ENCODE peak calls at places on chromosomes 3 and 15, in eight cellular contexts. One of them, this sample, is unnamed. For H3K36me3, the result is how much of the 10 kb centered on the place peaks cover.

GRCh38 chr15:63439536-63440264 is 58.1 kb upstream of the CA12 start:
- DNase-seq in Panc1: no peak
- DNase-seq in uterus: no peak
- DNase-seq in brain microvascular endothelial cell: no peak
- DNase-seq in neural progenitor cell: no peak
- DNase-seq in right lobe of liver: no peak
- DNase-seq in PC-9: no peak
- DNase-seq in GM06990: no peak
- DNase-seq in this sample: no peak

GRCh38 chr15:93997071-93997658 is 234.2 kb upstream of the MCTP2 start:
- DNase-seq in Panc1: peak
- DNase-seq in uterus: peak
- DNase-seq in GM06990: no peak
- DNase-seq in right lobe of liver: no peak
- DNase-seq in brain microvascular endothelial cell: peak
- DNase-seq in PC-9: no peak
- DNase-seq in neural progenitor cell: peak
- DNase-seq in this sample: no peak

GRCh38 chr3:119580148-119580760 is 962 bp downstream of the ADPRH start:
- DNase-seq in Panc1: no peak
- DNase-seq in right lobe of liver: no peak
- DNase-seq in uterus: peak
- DNase-seq in PC-9: no peak
- DNase-seq in GM06990: no peak
- DNase-seq in brain microvascular endothelial cell: peak
- DNase-seq in neural progenitor cell: peak
- DNase-seq in this sample: no peak

GRCh38 chr3:95312650-95313049 is 1249.8 kb downstream of the NSUN3 start:
- DNase-seq in PC-9: no peak
- DNase-seq in neural progenitor cell: no peak
- DNase-seq in Panc1: no peak
- DNase-seq in uterus: no peak
- DNase-seq in GM06990: no peak
- DNase-seq in brain microvascular endothelial cell: no peak
- DNase-seq in right lobe of liver: no peak
- DNase-seq in this sample: no peak

GRCh38 chr3:140177943-140178342 is 243.0 kb downstream of the CLSTN2 start:
- DNase-seq in GM06990: no peak
- DNase-seq in uterus: no peak
- DNase-seq in neural progenitor cell: no peak
- DNase-seq in brain microvascular endothelial cell: no peak
- DNase-seq in Panc1: no peak
- DNase-seq in right lobe of liver: no peak
- DNase-seq in PC-9: no peak
- DNase-seq in this sample: no peak

GRCh38 chr3:107897471-107898180 is 193.2 kb downstream of the CD47 start:
- DNase-seq in GM06990: no peak
- DNase-seq in brain microvascular endothelial cell: no peak
- DNase-seq in PC-9: peak
- DNase-seq in right lobe of liver: no peak
- DNase-seq in neural progenitor cell: no peak
- DNase-seq in Panc1: no peak
- DNase-seq in uterus: no peak
- DNase-seq in this sample: no peak

GRCh38 chr3:146640955-146641867 is 36.1 kb upstream of the PLSCR5 start:
- DNase-seq in GM06990: no peak
- DNase-seq in Panc1: no peak
- DNase-seq in uterus: no peak
- DNase-seq in brain microvascular endothelial cell: peak
- DNase-seq in PC-9: no peak
- DNase-seq in neural progenitor cell: peak
- DNase-seq in right lobe of liver: no peak
- DNase-seq in this sample: no peak

GRCh38 chr15:81336568-81336967 is 12.6 kb upstream of the STARD5 start:
- DNase-seq in right lobe of liver: no peak
- DNase-seq in uterus: no peak
- DNase-seq in neural progenitor cell: no peak
- DNase-seq in Panc1: no peak
- DNase-seq in PC-9: no peak
- DNase-seq in brain microvascular endothelial cell: peak
- DNase-seq in GM06990: no peak
- DNase-seq in this sample: no peak

GRCh38 chr15:78618490-78618934 is 2.3 kb downstream of the CHRNA3 start:
- DNase-seq in neural progenitor cell: peak
- DNase-seq in right lobe of liver: peak
- DNase-seq in brain microvascular endothelial cell: peak
- DNase-seq in uterus: peak
- DNase-seq in Panc1: peak
- DNase-seq in PC-9: peak
- DNase-seq in GM06990: peak
- DNase-seq in this sample: peak

GRCh38 chr15:44087578-44088190 is 107.4 kb downstream of the FRMD5 start:
- DNase-seq in uterus: no peak
- DNase-seq in GM06990: no peak
- DNase-seq in brain microvascular endothelial cell: peak
- DNase-seq in neural progenitor cell: no peak
- DNase-seq in Panc1: peak
- DNase-seq in right lobe of liver: no peak
- DNase-seq in PC-9: peak
- DNase-seq in this sample: no peak

GRCh38 chr3:9727041-9727595 is 4.4 kb upstream of the BRPF1 start:
- DNase-seq in brain microvascular endothelial cell: no peak
- DNase-seq in neural progenitor cell: peak
- DNase-seq in uterus: no peak
- DNase-seq in Panc1: no peak
- DNase-seq in PC-9: no peak
- DNase-seq in right lobe of liver: no peak
- DNase-seq in GM06990: peak
- DNase-seq in this sample: no peak

GRCh38 chr15:63107895-63108546 is 13.6 kb upstream of the LACTB start:
- DNase-seq in neural progenitor cell: no peak
- DNase-seq in Panc1: no peak
- DNase-seq in brain microvascular endothelial cell: peak
- DNase-seq in PC-9: peak
- DNase-seq in right lobe of liver: peak
- DNase-seq in GM06990: no peak
- DNase-seq in uterus: no peak
- DNase-seq in this sample: no peak

GRCh38 chr3:43728476-43728875 is 37.7 kb downstream of the ABHD5 start:
- DNase-seq in Panc1: no peak
- DNase-seq in uterus: no peak
- DNase-seq in brain microvascular endothelial cell: no peak
- DNase-seq in neural progenitor cell: no peak
- DNase-seq in GM06990: no peak
- DNase-seq in PC-9: no peak
- DNase-seq in right lobe of liver: no peak
- DNase-seq in this sample: no peak

GRCh38 chr15:88861621-88862020 is 33.7 kb downstream of the HAPLN3 start:
- DNase-seq in right lobe of liver: no peak
- DNase-seq in GM06990: no peak
- DNase-seq in uterus: no peak
- DNase-seq in neural progenitor cell: no peak
- DNase-seq in brain microvascular endothelial cell: no peak
- DNase-seq in PC-9: no peak
- DNase-seq in Panc1: no peak
- DNase-seq in this sample: no peak

GRCh38 chr3:99927651-99928390 is 110.2 kb downstream of the CMSS1 start:
- DNase-seq in brain microvascular endothelial cell: no peak
- DNase-seq in PC-9: no peak
- DNase-seq in GM06990: no peak
- DNase-seq in neural progenitor cell: peak
- DNase-seq in uterus: no peak
- DNase-seq in Panc1: no peak
- DNase-seq in right lobe of liver: no peak
- DNase-seq in this sample: no peak

GRCh38 chr15:67720556-67721175 is 104.6 kb upstream of the SKOR1 start:
- DNase-seq in uterus: no peak
- DNase-seq in right lobe of liver: no peak
- DNase-seq in GM06990: no peak
- DNase-seq in brain microvascular endothelial cell: no peak
- DNase-seq in Panc1: no peak
- DNase-seq in neural progenitor cell: no peak
- DNase-seq in PC-9: no peak
- DNase-seq in this sample: no peak

GRCh38 chr3:54278960-54279359 is 156.6 kb downstream of the CACNA2D3 start:
- DNase-seq in Panc1: no peak
- DNase-seq in right lobe of liver: no peak
- DNase-seq in GM06990: no peak
- DNase-seq in neural progenitor cell: no peak
- DNase-seq in PC-9: no peak
- DNase-seq in uterus: no peak
- DNase-seq in brain microvascular endothelial cell: no peak
- DNase-seq in this sample: no peak

GRCh38 chr3:180402463-180403073 is 199.4 kb upstream of the TTC14 start:
- DNase-seq in PC-9: no peak
- DNase-seq in right lobe of liver: no peak
- DNase-seq in uterus: no peak
- DNase-seq in brain microvascular endothelial cell: no peak
- DNase-seq in neural progenitor cell: no peak
- DNase-seq in GM06990: no peak
- DNase-seq in Panc1: no peak
- DNase-seq in this sample: no peak

GRCh38 chr3:155853214-155854146 is 747 bp downstream of the SLC33A1 start:
- DNase-seq in neural progenitor cell: peak
- DNase-seq in uterus: no peak
- DNase-seq in brain microvascular endothelial cell: no peak
- DNase-seq in Panc1: no peak
- DNase-seq in right lobe of liver: peak
- DNase-seq in GM06990: no peak
- DNase-seq in PC-9: no peak
- DNase-seq in this sample: no peak

GRCh38 chr3:24522155-24522579 is 27.5 kb upstream of the THRB start:
- DNase-seq in brain microvascular endothelial cell: no peak
- DNase-seq in GM06990: no peak
- DNase-seq in neural progenitor cell: peak
- DNase-seq in Panc1: no peak
- DNase-seq in uterus: no peak
- DNase-seq in PC-9: no peak
- DNase-seq in right lobe of liver: no peak
- DNase-seq in this sample: no peak

GRCh38 chr3:50604628-50605588 is 6.7 kb downstream of the CISH start:
- DNase-seq in Panc1: no peak
- DNase-seq in uterus: peak
- DNase-seq in brain microvascular endothelial cell: no peak
- DNase-seq in PC-9: peak
- DNase-seq in neural progenitor cell: no peak
- DNase-seq in right lobe of liver: peak
- DNase-seq in GM06990: no peak
- DNase-seq in this sample: no peak

DNA sequence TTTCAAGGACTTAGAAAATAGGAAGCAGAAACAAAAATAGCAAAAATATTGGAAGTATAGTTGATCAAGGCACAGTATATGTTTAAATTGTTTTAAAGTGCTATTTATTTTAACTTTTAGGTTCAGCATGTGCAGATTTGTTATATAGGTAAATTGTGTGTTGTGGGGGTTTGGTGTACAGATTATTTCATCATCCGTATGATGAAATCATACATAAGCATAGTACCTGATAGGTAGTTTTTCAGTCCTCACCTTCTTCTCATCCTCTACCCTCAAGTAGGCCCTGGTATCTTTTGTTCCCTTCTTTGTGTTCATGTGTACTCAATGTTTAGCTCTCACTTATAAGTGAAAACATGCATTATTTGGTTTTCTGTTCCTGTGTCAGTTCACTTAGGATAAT is 50.9 kb downstream of the KLHL6 start:
- DNase-seq in brain microvascular endothelial cell: no peak
- DNase-seq in PC-9: no peak
- DNase-seq in GM06990: no peak
- DNase-seq in right lobe of liver: no peak
- DNase-seq in neural progenitor cell: no peak
- DNase-seq in uterus: no peak
- DNase-seq in Panc1: no peak
- DNase-seq in this sample: no peak
- H3K36me3 ChIP-seq in brain microvascular endothelial cell: under half
- H3K36me3 ChIP-seq in PC-9: under half
- H3K36me3 ChIP-seq in GM06990: under half
- H3K36me3 ChIP-seq in right lobe of liver: under half
- H3K36me3 ChIP-seq in neural progenitor cell: under half
- H3K36me3 ChIP-seq in uterus: under half
- H3K36me3 ChIP-seq in Panc1: under half
- H3K36me3 ChIP-seq in this sample: under half

GRCh38 chr3:37814547-37814946 is 47.1 kb upstream of the CTDSPL start:
- DNase-seq in brain microvascular endothelial cell: no peak
- DNase-seq in uterus: no peak
- DNase-seq in Panc1: no peak
- DNase-seq in neural progenitor cell: peak
- DNase-seq in GM06990: no peak
- DNase-seq in PC-9: no peak
- DNase-seq in right lobe of liver: no peak
- DNase-seq in this sample: no peak
- H3K4me3 ChIP-seq in brain microvascular endothelial cell: no peak
- H3K4me3 ChIP-seq in uterus: no peak
- H3K4me3 ChIP-seq in Panc1: no peak
- H3K4me3 ChIP-seq in neural progenitor cell: no peak
- H3K4me3 ChIP-seq in GM06990: no peak
- H3K4me3 ChIP-seq in PC-9: no peak
- H3K4me3 ChIP-seq in right lobe of liver: no peak
- H3K4me3 ChIP-seq in this sample: no peak

GRCh38 chr15:28110416-28110975 is 11.4 kb upstream of the OCA2 start:
- DNase-seq in GM06990: no peak
- DNase-seq in Panc1: no peak
- DNase-seq in uterus: no peak
- DNase-seq in right lobe of liver: no peak
- DNase-seq in brain microvascular endothelial cell: no peak
- DNase-seq in neural progenitor cell: no peak
- DNase-seq in PC-9: no peak
- DNase-seq in this sample: no peak

GRCh38 chr15:28111552-28111951 is 12.4 kb upstream of the OCA2 start:
- DNase-seq in brain microvascular endothelial cell: no peak
- DNase-seq in Panc1: no peak
- DNase-seq in PC-9: no peak
- DNase-seq in GM06990: no peak
- DNase-seq in neural progenitor cell: no peak
- DNase-seq in uterus: no peak
- DNase-seq in right lobe of liver: peak
- DNase-seq in this sample: no peak

GRCh38 chr15:28113426-28114113 is 14.5 kb upstream of the OCA2 start:
- DNase-seq in neural progenitor cell: no peak
- DNase-seq in Panc1: no peak
- DNase-seq in brain microvascular endothelial cell: no peak
- DNase-seq in PC-9: no peak
- DNase-seq in GM06990: no peak
- DNase-seq in uterus: no peak
- DNase-seq in right lobe of liver: no peak
- DNase-seq in this sample: no peak

GRCh38 chr15:28112962-28113361 is 13.8 kb upstream of the OCA2 start:
- DNase-seq in brain microvascular endothelial cell: no peak
- DNase-seq in Panc1: no peak
- DNase-seq in neural progenitor cell: no peak
- DNase-seq in PC-9: no peak
- DNase-seq in right lobe of liver: peak
- DNase-seq in uterus: no peak
- DNase-seq in GM06990: no peak
- DNase-seq in this sample: no peak

GRCh38 chr15:28112101-28112760 is 13.1 kb upstream of the OCA2 start:
- DNase-seq in Panc1: no peak
- DNase-seq in uterus: no peak
- DNase-seq in PC-9: no peak
- DNase-seq in right lobe of liver: no peak
- DNase-seq in neural progenitor cell: no peak
- DNase-seq in brain microvascular endothelial cell: no peak
- DNase-seq in GM06990: no peak
- DNase-seq in this sample: no peak
- H3K36me3 ChIP-seq in Panc1: under half
- H3K36me3 ChIP-seq in uterus: under half
- H3K36me3 ChIP-seq in PC-9: under half
- H3K36me3 ChIP-seq in right lobe of liver: under half
- H3K36me3 ChIP-seq in neural progenitor cell: under half
- H3K36me3 ChIP-seq in brain microvascular endothelial cell: under half
- H3K36me3 ChIP-seq in GM06990: under half
- H3K36me3 ChIP-seq in this sample: under half

GRCh38 chr3:192831111-192831644 is 86.5 kb downstream of the MB21D2 start:
- DNase-seq in Panc1: no peak
- DNase-seq in neural progenitor cell: no peak
- DNase-seq in GM06990: peak
- DNase-seq in PC-9: no peak
- DNase-seq in brain microvascular endothelial cell: peak
- DNase-seq in right lobe of liver: no peak
- DNase-seq in uterus: no peak
- DNase-seq in this sample: no peak
- H3K4me3 ChIP-seq in Panc1: no peak
- H3K4me3 ChIP-seq in neural progenitor cell: no peak
- H3K4me3 ChIP-seq in GM06990: peak
- H3K4me3 ChIP-seq in PC-9: no peak
- H3K4me3 ChIP-seq in brain microvascular endothelial cell: no peak
- H3K4me3 ChIP-seq in right lobe of liver: no peak
- H3K4me3 ChIP-seq in uterus: no peak
- H3K4me3 ChIP-seq in this sample: no peak

This sample was measured in thoracic aorta.